ENCODE peak calls at places on chromosomes 3 and 15, in five cellular contexts. F is IMR-90; I is stimulated activated CD4-positive, alpha-beta T cell treated with anti-CD3 and anti-CD28 coated beads, Interleukin-2, amount 100 ng/mL, for 24 hours; O is mesendoderm; K is fibroblast of mammary gland. X is an unnamed sample.

GRCh38 chr15:66504563-66505429 is at the start of the genes RPL4 and ZWILCH:
- DNase-seq in F (peak), K (peak), I (peak), O (peak), X (peak)

GRCh38 chr3:124266517-124266916 is 274.6 kb upstream of the ROPN1 start:
- DNase-seq in K (no peak), F (no peak), O (peak), I (no peak), X (no peak)

GRCh38 chr15:74788716-74789151 is 6.9 kb downstream of the CSK start:
- DNase-seq in O (no peak), I (peak), K (no peak), F (no peak), X (no peak)

GRCh38 chr3:61371123-61371522 is 119.9 kb upstream of the FHIT start:
- DNase-seq in K (peak), I (peak), F (no peak), O (peak), X (no peak)

GRCh38 chr3:87674397-87675161 is 384.2 kb downstream of the CGGBP1 start:
- DNase-seq in K (no peak), F (no peak), I (peak), O (no peak), X (no peak)

GRCh38 chr15:50378776-50379175 is 23.8 kb upstream of the GABPB1 start:
- DNase-seq in O (no peak), I (no peak), K (no peak), F (no peak), X (no peak)

GRCh38 chr3:119527731-119528130 is 29.4 kb downstream of the TIMMDC1 start:
- DNase-seq in K (no peak), O (no peak), F (no peak), I (no peak), X (no peak)

GRCh38 chr3:126982125-126982521 is 792 bp upstream of the PLXNA1 start:
- DNase-seq in I (peak), F (peak), O (peak), K (peak), X (no peak)

GRCh38 chr3:177589041-177589650 is 391.9 kb upstream of the TBL1XR1 start:
- DNase-seq in K (no peak), O (no peak), I (no peak), F (no peak), X (no peak)

GRCh38 chr3:37179144-37179967 is 5.0 kb upstream of the LRRFIP2 start:
- DNase-seq in O (no peak), K (no peak), F (no peak), I (no peak), X (no peak)

GRCh38 chr3:25581823-25582222 is 82.9 kb downstream of the TOP2B start:
- DNase-seq in O (no peak), F (no peak), K (no peak), I (no peak), X (no peak)

GRCh38 chr3:9398715-9399708 is 1.6 kb downstream of the SETD5 start:
- DNase-seq in O (peak), I (no peak), F (peak), K (peak), X (no peak)

GRCh38 chr3:197586181-197586580 is 30.4 kb upstream of the BDH1 start:
- DNase-seq in O (no peak), I (no peak), K (no peak), F (no peak), X (no peak)

GRCh38 chr3:158381274-158381868 is 189.6 kb upstream of the MLF1 start:
- DNase-seq in K (peak), I (no peak), O (no peak), F (peak), X (no peak)

GRCh38 chr15:59549339-59549807 is 62.2 kb upstream of the GCNT3 start:
- DNase-seq in O (peak), F (no peak), I (no peak), K (no peak), X (no peak)

X was measured in NCI-H460.